ENCODE peak calls at places on chromosomes 4 and X, in nine cellular contexts. V is tibial nerve, W is vagina, L is IMR-90, O is HCT116, S is A549, T is transverse colon, B is gastrocnemius medialis, G is H1. R is an unnamed sample. For H3K4me1, the result is how much of the 10 kb centered on the place peaks cover.

GRCh38 chr4:153242848-153243324 is 38.6 kb downstream of the TRIM2 start:
- DNase-seq in V (no peak), W (no peak), L (no peak), O (no peak), S (no peak), T (no peak), B (no peak), G (no peak), R (no peak)

GRCh38 chr4:187475901-187476300 is 519.7 kb upstream of the ZFP42 start:
- DNase-seq in V (no peak), W (no peak), L (no peak), O (no peak), S (no peak), T (no peak), B (no peak), G (no peak), R (no peak)

GRCh38 chr4:24476209-24476781 is 108.1 kb downstream of the DHX15 start:
- DNase-seq in V (no peak), W (no peak), L (peak), O (no peak), S (no peak), T (no peak), B (no peak), G (no peak), R (no peak)

GRCh38 chrX:87896057-87896456 is 378.5 kb downstream of the KLHL4 start:
- DNase-seq in V (no peak), W (no peak), L (no peak), O (no peak), S (no peak), T (no peak), B (no peak), G (no peak), R (no peak)

GRCh38 chr4:108683479-108683878 is 33.1 kb downstream of the OSTC start:
- DNase-seq in V (no peak), W (no peak), L (peak), O (peak), S (peak), T (no peak), B (no peak), G (no peak), R (no peak)

GRCh38 chrX:7233632-7234406 is 85.9 kb upstream of the PUDP start:
- DNase-seq in V (no peak), W (no peak), L (no peak), O (no peak), S (no peak), T (no peak), B (no peak), G (no peak), R (no peak)

GRCh38 chr4:14668296-14668695 is 334.0 kb upstream of the CPEB2 start:
- DNase-seq in V (no peak), W (no peak), L (no peak), O (no peak), S (no peak), T (no peak), B (no peak), G (no peak), R (no peak)

GRCh38 chr4:2794707-2795557 is 2.0 kb downstream of the SH3BP2 start:
- DNase-seq in V (peak), W (no peak), L (peak), O (no peak), S (no peak), T (peak), B (peak), G (no peak), R (peak)

GRCh38 chr4:72899214-72899613 is 170.3 kb downstream of the COX18 start:
- DNase-seq in V (no peak), W (no peak), L (no peak), O (no peak), S (no peak), T (no peak), B (no peak), G (no peak), R (no peak)

GRCh38 chr4:143017210-143017609 is 167.5 kb upstream of the USP38 start:
- DNase-seq in V (no peak), W (no peak), L (no peak), O (no peak), S (no peak), T (no peak), B (no peak), G (no peak), R (no peak)

GRCh38 chr4:56307423-56307822 is 79.9 kb downstream of the AASDH start:
- DNase-seq in V (no peak), W (no peak), L (peak), O (peak), S (no peak), T (no peak), B (no peak), G (no peak), R (no peak)

GRCh38 chr4:4857809-4858508 is 1.5 kb upstream of the MSX1 start:
- DNase-seq in V (no peak), W (no peak), L (no peak), O (no peak), S (no peak), T (no peak), B (no peak), G (no peak), R (no peak)
- H3K4me1 ChIP-seq in V (half or more), W (under half), L (under half), O (under half), S (under half), T (half or more), B (under half), G (under half), R (half or more)

DNA sequence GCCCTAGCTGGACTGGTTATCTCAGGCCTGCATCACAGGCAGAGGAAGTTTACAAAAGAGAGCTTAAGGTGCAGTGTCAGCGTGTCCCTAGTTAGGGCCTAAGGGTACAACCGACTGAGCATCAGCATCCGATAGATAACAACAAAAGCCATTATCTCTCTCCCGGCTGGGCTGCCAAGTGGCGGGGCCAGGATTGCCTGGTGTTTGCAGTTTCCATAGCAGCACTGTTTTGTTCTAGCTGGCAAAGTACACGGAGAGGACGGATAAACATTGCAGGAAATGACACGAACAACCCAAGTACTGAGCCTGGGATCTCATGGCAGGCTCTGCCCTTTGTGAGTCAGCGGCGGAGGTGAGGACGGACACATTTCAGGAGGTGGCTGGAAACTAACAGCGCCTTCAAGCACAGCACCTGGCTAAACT is 104.7 kb upstream of the NOCT start:
- DNase-seq in V (peak), W (peak), L (peak), O (no peak), S (peak), T (peak), B (peak), G (peak), R (peak)
- TF ChIP-seq POLR2A in V (no peak), W (no peak), L (no peak), O (no peak), S (no peak), T (peak), B (no peak), G (no peak), R (no peak)

DNA sequence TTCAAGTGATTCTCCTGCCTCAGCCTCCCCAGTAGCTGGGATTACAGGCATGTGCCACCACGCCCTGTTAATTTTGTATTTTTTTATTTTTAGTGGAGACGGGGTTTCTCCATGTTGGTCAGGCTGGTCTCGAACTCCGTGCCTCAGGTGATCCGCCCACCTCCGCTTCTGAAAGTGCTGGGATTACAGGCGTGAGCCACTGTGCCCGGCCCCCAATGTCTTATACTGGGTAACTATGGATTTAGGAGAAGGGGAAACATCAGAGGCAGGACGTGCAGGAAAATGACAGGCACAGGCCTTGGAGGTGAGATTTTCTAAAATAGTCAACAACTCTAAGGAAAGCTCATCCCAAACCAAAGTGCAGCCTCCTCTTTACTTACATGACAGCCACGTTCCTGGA is 11.1 kb upstream of the TSPYL2 start:
- DNase-seq in V (no peak), W (no peak), L (no peak), O (no peak), S (no peak), T (no peak), B (no peak), G (no peak), R (no peak)
- H3K4me3 ChIP-seq in V (no peak), W (no peak), L (no peak), O (peak), S (no peak), T (no peak), B (no peak), G (no peak), R (no peak)

GRCh38 chr4:48699470-48699869 is 80.6 kb downstream of the FRYL start:
- DNase-seq in V (no peak), W (no peak), L (no peak), O (peak), S (no peak), T (no peak), B (no peak), G (no peak), R (no peak)

GRCh38 chr4:48694824-48695223 is 85.3 kb downstream of the FRYL start:
- DNase-seq in V (no peak), W (no peak), L (no peak), O (no peak), S (no peak), T (no peak), B (no peak), G (no peak), R (no peak)

GRCh38 chr4:48692897-48693296 is 87.2 kb downstream of the FRYL start:
- DNase-seq in V (no peak), W (no peak), L (no peak), O (no peak), S (no peak), T (no peak), B (no peak), G (no peak), R (no peak)

GRCh38 chr4:48693856-48694574 is 86.1 kb downstream of the FRYL start:
- DNase-seq in V (no peak), W (no peak), L (no peak), O (no peak), S (no peak), T (no peak), B (no peak), G (no peak), R (no peak)

GRCh38 chr4:48698029-48698901 is 81.8 kb downstream of the FRYL start:
- DNase-seq in V (peak), W (no peak), L (peak), O (peak), S (peak), T (peak), B (peak), G (no peak), R (no peak)
- H3K4me1 ChIP-seq in V (half or more), W (under half), L (under half), O (under half), S (under half), T (under half), B (under half), G (under half), R (under half)

DNA sequence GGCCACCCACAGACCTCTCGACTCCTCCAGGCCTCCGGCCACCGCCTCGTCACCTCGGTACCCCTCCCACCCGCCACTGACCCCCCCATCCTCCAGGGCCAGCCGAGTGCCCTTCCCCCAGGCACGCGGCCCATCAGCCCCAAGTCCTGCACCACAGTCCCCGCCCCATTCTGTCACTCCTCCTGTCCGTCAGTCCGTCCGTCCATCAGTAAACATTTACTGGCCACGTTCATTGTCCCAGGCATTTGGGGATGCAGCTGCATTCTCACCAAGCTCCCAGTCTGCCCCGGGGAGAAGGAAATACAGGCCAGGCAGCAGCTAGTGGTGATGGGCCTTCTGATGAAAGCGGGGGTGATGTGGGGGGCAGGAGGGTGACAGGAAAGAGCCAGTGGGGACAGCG is 35.3 kb upstream of the FGFR3 start:
- DNase-seq in V (no peak), W (no peak), L (no peak), O (no peak), S (no peak), T (no peak), B (no peak), G (no peak), R (no peak)
- TF ChIP-seq POLR2A in V (no peak), W (no peak), L (no peak), O (no peak), S (no peak), T (no peak), B (no peak), G (no peak), R (no peak)

DNA sequence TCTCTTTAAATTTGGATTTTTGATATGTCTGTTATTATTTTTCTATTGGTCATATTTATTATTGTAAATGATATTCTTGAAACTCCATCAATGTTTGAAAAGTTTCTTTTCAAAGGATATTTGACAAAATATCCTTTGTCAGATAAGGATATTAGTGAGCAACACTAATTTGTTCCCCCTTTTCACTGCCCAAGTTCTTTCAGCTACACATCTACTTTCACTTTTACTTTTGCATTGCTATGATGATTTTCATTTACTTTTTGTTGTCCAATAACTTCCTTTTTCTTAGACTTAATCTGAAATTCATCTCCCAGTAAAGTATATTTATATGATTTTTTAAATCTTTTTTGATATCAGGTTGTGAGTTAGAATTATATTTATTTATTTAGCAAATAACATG is 542.3 kb upstream of the ADGRL3 start:
- DNase-seq in V (no peak), W (no peak), L (peak), O (no peak), S (no peak), T (no peak), B (no peak), G (no peak), R (no peak)
- H3K4me3 ChIP-seq in V (peak), W (no peak), L (no peak), O (no peak), S (no peak), T (no peak), B (peak), G (no peak), R (no peak)

GRCh38 chr4:147816382-147817254 is 84.7 kb downstream of the ARHGAP10 start:
- DNase-seq in V (no peak), W (no peak), L (no peak), O (no peak), S (no peak), T (no peak), B (no peak), G (no peak), R (no peak)
- H3K4me1 ChIP-seq in V (half or more), W (half or more), L (under half), O (under half), S (under half), T (half or more), B (half or more), G (under half), R (under half)

GRCh38 chr4:82901129-82901718 is 689 bp downstream of the THAP9 start:
- DNase-seq in V (no peak), W (no peak), L (no peak), O (no peak), S (no peak), T (no peak), B (no peak), G (no peak), R (no peak)
- TF ChIP-seq POLR2A in V (no peak), W (no peak), L (peak), O (peak), S (no peak), T (no peak), B (no peak), G (no peak), R (no peak)